ENCODE peak calls at places on chromosomes 3 and 15, in eight cellular contexts. W is mucosa of descending colon, I is left lung, F is transverse colon, V is RWPE1, J is pancreas, K is ovary, N is astrocyte of the spinal cord. Q is an unnamed sample.

GRCh38 chr3:195186041-195186709 is 84.8 kb downstream of the XXYLT1 start:
- DNase-seq in W (no peak), I (no peak), F (no peak), V (no peak), J (no peak), K (no peak), N (no peak), Q (no peak)

GRCh38 chr15:87219650-87220615 is 1036.6 kb downstream of the NTRK3 start:
- DNase-seq in W (no peak), I (no peak), F (no peak), V (peak; percentile 32), J (no peak), K (no peak), N (peak; percentile 11), Q (no peak)

GRCh38 chr15:81101894-81102815 is 31.9 kb upstream of the CFAP161 start:
- DNase-seq in W (no peak), I (no peak), F (no peak), V (no peak), J (no peak), K (no peak), N (no peak), Q (no peak)

GRCh38 chr15:49041406-49041805 is 4.8 kb downstream of the SECISBP2L start:
- DNase-seq in W (no peak), I (no peak), F (no peak), V (no peak), J (no peak), K (no peak), N (no peak), Q (no peak)

GRCh38 chr3:14415501-14415900 is 13.1 kb downstream of the SLC6A6 start:
- DNase-seq in W (no peak), I (no peak), F (no peak), V (peak; percentile 41), J (no peak), K (no peak), N (no peak), Q (no peak)

GRCh38 chr3:111864821-111865656 is 6.0 kb downstream of the PHLDB2 start:
- DNase-seq in W (no peak), I (no peak), F (no peak), V (no peak), J (no peak), K (no peak), N (peak; percentile 93), Q (no peak)

GRCh38 chr15:101181349-101181748 is 70.5 kb downstream of the CHSY1 start:
- DNase-seq in W (no peak), I (no peak), F (no peak), V (no peak), J (no peak), K (no peak), N (no peak), Q (no peak)

GRCh38 chr3:100027321-100027720 is 87.0 kb downstream of the FILIP1L start:
- DNase-seq in W (no peak), I (no peak), F (no peak), V (no peak), J (no peak), K (no peak), N (no peak), Q (no peak)

GRCh38 chr3:189309400-189309975 is 137.7 kb downstream of the TPRG1 start:
- DNase-seq in W (no peak), I (no peak), F (no peak), V (peak; percentile 55), J (no peak), K (no peak), N (no peak), Q (no peak)

GRCh38 chr15:85704021-85704420 is 90.7 kb downstream of the KLHL25 start:
- DNase-seq in W (no peak), I (no peak), F (no peak), V (no peak), J (no peak), K (no peak), N (no peak), Q (no peak)

GRCh38 chr3:104825116-104825515 is 541.6 kb upstream of the ALCAM start:
- DNase-seq in W (no peak), I (no peak), F (no peak), V (no peak), J (no peak), K (no peak), N (peak; percentile 84), Q (no peak)

GRCh38 chr3:15360786-15361493 is 28.6 kb upstream of the SH3BP5 start:
- DNase-seq in W (no peak), I (no peak), F (no peak), V (no peak), J (no peak), K (no peak), N (peak; percentile 86), Q (no peak)

DNA sequence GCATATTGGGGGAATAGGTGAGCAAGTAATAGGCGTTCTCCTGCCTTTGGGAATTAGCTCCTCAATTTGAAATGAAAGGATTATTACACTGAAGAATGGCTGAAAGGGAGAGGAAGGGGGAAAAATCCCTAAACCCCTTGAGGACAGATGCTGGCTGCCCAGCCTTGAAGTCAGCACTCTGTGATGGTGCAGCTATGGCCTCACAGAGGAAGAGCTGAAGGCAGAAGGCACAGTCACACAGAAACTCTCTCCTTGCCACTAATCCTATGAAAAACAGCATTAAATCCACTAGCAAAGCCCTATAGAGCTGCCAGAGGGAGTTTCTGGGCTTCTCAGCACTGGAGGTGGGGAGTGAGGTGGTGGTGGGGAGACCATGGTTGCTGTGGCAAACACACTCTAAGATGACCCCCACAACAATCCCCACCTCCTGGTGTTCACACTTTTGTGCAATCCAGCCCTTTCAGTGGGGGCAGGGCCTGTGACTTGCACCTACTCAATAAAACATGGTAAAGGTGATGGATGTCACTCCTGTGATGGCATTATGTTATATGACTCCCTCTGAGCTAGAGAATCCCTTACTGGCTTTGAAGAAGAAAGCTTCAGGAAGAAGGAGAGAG is 101.2 kb downstream of the RFTN1 start:
- DNase-seq in W (no peak), I (no peak), F (no peak), V (no peak), J (no peak), K (no peak), N (no peak), Q (no peak)
- TF ChIP-seq CTCF in W (no peak), I (no peak), F (no peak), V (no peak), J (no peak), K (no peak), N (no peak), Q (no peak)

DNA sequence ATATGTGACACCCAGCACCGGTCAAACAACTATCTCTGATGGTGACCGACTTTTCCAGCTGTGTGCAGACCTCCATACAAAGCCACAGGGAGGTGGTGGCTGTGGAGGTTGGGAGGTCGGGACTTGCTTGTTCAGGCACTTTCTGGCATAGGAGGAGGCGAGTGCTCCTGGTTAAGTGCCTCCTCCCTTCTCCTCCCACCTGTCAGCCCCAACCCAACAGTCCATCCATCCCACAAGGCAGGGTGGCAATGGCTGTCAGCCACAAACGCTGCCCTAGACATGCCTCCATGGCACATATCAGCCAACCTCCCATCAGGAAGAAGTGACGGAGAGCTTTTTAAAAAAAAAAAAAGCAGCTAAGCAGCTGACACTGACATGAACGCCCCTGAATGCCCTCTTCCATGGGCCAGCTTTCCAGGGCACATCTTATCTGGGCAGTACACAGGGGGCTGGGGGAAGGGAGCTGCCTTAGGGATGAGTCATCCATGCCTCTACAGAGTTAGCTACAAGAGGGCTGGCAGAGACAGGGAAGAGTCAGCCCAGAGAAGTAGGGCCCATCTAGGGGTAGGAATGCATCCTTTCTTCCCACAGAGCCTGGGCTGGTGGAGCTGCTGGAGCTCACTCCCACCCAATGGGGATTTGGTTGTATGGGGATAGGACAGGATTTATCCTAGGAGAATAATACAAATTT is 41.2 kb downstream of the CCDC12 start:
- DNase-seq in W (no peak), I (no peak), F (peak; percentile 58), V (peak; percentile 89), J (no peak), K (peak; percentile 84), N (peak; percentile 95), Q (peak; percentile 71)
- TF ChIP-seq CTCF in W (no peak), I (peak; percentile 39), F (peak; percentile 41), V (no peak), J (no peak), K (peak; percentile 65), N (peak; percentile 86), Q (no peak)

GRCh38 chr15:93286456-93286855 is 197.4 kb upstream of the RGMA start:
- DNase-seq in W (no peak), I (no peak), F (no peak), V (no peak), J (no peak), K (no peak), N (no peak), Q (no peak)
- TF ChIP-seq CTCF in W (no peak), I (no peak), F (no peak), V (no peak), J (no peak), K (no peak), N (no peak), Q (no peak)

GRCh38 chr3:197750396-197750831 is 731 bp downstream of the FYTTD1 start:
- DNase-seq in W (peak; percentile 83), I (peak; percentile 94), F (peak; percentile 74), V (peak; percentile 57), J (peak; percentile 82), K (peak; percentile 72), N (peak; percentile 72), Q (peak; percentile 66)
- TF ChIP-seq CTCF in W (no peak), I (no peak), F (peak; percentile 15), V (no peak), J (no peak), K (no peak), N (no peak), Q (no peak)

GRCh38 chr3:10575601-10576160 is 70.3 kb upstream of the ATP2B2 start:
- DNase-seq in W (no peak), I (no peak), F (no peak), V (no peak), J (no peak), K (no peak), N (no peak), Q (no peak)
- TF ChIP-seq CTCF in W (no peak), I (no peak), F (no peak), V (no peak), J (no peak), K (no peak), N (no peak), Q (no peak)